ENCODE peak calls at places on chromosome 11, in eight cellular contexts. G is pancreas, L is upper lobe of right lung, Z is lower lobe of right lung, N is GM20000, P is astrocyte, M is kidney, Y is heart left ventricle. B is an unnamed sample.
A peak's percentile ranks its signal among the peaks of the same experiment; 100 is the strongest.

GRCh38 chr11:86383314-86383713 is 8.6 kb downstream of the CCDC81 start:
- DNase-seq in G (no peak), L (no peak), Z (no peak), N (no peak), P (no peak), M (no peak), Y (no peak), B (no peak)

GRCh38 chr11:65777241-65777640 is 3.5 kb downstream of the AP5B1 start:
- DNase-seq in G (no peak), L (peak; percentile 34), Z (no peak), N (no peak), P (no peak), M (no peak), Y (no peak), B (no peak)

GRCh38 chr11:110430267-110431211 is 791 bp downstream of the FDX1 start:
- DNase-seq in G (no peak), L (peak; percentile 82), Z (no peak), N (peak; percentile 53), P (peak; percentile 27), M (no peak), Y (peak; percentile 25), B (no peak)

GRCh38 chr11:72930011-72930410 is 115.8 kb downstream of the ATG16L2 start:
- DNase-seq in G (no peak), L (no peak), Z (no peak), N (no peak), P (peak; percentile 58), M (no peak), Y (no peak), B (no peak)

GRCh38 chr11:19359425-19360000 is 118.8 kb upstream of the E2F8 start:
- DNase-seq in G (no peak), L (no peak), Z (no peak), N (no peak), P (peak; percentile 36), M (no peak), Y (no peak), B (no peak)

GRCh38 chr11:112597290-112597689 is 336.6 kb upstream of the PLET1 start:
- DNase-seq in G (no peak), L (no peak), Z (no peak), N (no peak), P (no peak), M (no peak), Y (no peak), B (no peak)

GRCh38 chr11:86143429-86144030 is 74.6 kb upstream of the PICALM start:
- DNase-seq in G (no peak), L (no peak), Z (no peak), N (no peak), P (no peak), M (no peak), Y (peak; percentile 44), B (no peak)

GRCh38 chr11:93330446-93330984 is at the start of gene DEUP1:
- DNase-seq in G (peak; percentile 91), L (peak; percentile 81), Z (peak; percentile 66), N (peak; percentile 33), P (peak; percentile 1), M (peak; percentile 83), Y (peak; percentile 59), B (peak; percentile 83)

GRCh38 chr11:57638005-57638760 is 11.5 kb downstream of the YPEL4 start:
- DNase-seq in G (no peak), L (peak; percentile 80), Z (peak; percentile 72), N (peak; percentile 72), P (peak; percentile 76), M (peak; percentile 91), Y (peak; percentile 80), B (no peak)

GRCh38 chr11:125289419-125290088 is 125.0 kb downstream of the PKNOX2 start:
- DNase-seq in G (no peak), L (no peak), Z (no peak), N (no peak), P (no peak), M (peak; percentile 23), Y (no peak), B (no peak)

DNA sequence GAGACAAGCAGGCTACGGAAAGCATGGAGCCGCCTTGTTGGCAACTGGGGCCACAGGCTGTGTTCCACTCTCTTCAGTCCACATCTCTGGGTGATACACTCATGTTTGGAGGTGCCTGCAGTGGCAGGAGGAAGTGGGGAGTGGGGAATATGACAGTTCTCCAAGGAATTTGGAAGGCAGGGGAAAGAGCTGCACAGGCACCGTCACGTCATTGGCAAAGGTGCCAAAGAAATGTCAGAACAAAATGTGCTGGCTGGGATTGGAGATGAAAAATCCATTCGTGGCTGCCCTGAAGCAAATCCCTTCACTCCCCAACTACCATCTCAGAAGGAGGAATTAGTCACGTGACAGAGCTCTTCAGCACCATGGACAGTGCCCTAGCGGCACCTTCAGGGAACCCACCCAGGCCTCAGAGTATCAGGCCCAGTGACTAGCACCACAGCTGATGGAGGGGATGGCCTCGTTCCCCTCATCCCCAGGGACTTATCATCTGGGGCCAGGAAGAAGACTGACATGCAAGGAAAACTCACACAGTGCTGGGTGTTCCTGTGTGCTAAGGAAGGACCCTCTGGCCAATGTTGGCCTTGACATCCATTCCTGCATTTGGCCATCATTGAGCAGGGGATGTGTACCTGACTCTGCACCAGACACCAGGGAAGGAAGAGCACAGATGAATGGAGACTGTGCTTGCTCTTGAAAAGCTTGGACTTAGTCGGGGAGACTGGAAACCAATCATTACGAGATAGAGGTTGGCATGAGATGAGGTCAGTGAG is 48.5 kb upstream of the PRDM11 start:
- DNase-seq in G (peak; percentile 80), L (no peak), Z (no peak), N (no peak), P (peak; percentile 56), M (peak; percentile 56), Y (peak; percentile 69), B (no peak)
- TF ChIP-seq CTCF in G (no peak), L (no peak), Z (no peak), N (no peak), P (no peak), M (no peak), Y (no peak), B (no peak)

DNA sequence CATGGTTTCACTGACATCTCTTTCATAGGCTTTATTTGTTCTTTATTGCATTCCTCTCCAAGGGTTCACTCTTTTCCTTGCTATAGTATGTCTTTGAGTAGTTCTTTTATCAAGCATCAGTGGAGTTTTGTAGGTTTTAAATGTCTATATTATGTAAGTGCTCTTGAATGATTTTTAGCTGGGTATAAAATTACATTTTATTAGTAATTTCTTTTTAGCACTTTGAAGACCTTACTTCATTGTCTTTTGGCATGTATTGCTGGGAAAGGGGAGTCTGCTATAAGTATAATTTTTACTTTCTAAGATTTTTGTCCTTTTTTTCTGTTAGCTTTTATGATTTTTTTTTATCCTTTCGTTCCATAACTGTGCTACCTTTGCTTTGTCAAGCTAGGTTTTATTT is 25.5 kb upstream of the CAT start:
- DNase-seq in G (no peak), L (no peak), Z (no peak), N (no peak), P (no peak), M (no peak), Y (no peak), B (no peak)
- TF ChIP-seq CTCF in G (no peak), L (no peak), Z (no peak), N (no peak), P (no peak), M (no peak), Y (no peak), B (no peak)

GRCh38 chr11:78647986-78648875 is 73.6 kb upstream of the NARS2 start:
- DNase-seq in G (no peak), L (no peak), Z (no peak), N (no peak), P (no peak), M (no peak), Y (no peak), B (no peak)

GRCh38 chr11:78651923-78652602 is 77.4 kb upstream of the NARS2 start:
- DNase-seq in G (no peak), L (no peak), Z (no peak), N (no peak), P (no peak), M (no peak), Y (no peak), B (no peak)

GRCh38 chr11:78647266-78647915 is 72.7 kb upstream of the NARS2 start:
- DNase-seq in G (no peak), L (no peak), Z (no peak), N (no peak), P (no peak), M (no peak), Y (no peak), B (no peak)

GRCh38 chr11:78651136-78651775 is 76.6 kb upstream of the NARS2 start:
- DNase-seq in G (no peak), L (no peak), Z (no peak), N (no peak), P (no peak), M (no peak), Y (no peak), B (no peak)

DNA sequence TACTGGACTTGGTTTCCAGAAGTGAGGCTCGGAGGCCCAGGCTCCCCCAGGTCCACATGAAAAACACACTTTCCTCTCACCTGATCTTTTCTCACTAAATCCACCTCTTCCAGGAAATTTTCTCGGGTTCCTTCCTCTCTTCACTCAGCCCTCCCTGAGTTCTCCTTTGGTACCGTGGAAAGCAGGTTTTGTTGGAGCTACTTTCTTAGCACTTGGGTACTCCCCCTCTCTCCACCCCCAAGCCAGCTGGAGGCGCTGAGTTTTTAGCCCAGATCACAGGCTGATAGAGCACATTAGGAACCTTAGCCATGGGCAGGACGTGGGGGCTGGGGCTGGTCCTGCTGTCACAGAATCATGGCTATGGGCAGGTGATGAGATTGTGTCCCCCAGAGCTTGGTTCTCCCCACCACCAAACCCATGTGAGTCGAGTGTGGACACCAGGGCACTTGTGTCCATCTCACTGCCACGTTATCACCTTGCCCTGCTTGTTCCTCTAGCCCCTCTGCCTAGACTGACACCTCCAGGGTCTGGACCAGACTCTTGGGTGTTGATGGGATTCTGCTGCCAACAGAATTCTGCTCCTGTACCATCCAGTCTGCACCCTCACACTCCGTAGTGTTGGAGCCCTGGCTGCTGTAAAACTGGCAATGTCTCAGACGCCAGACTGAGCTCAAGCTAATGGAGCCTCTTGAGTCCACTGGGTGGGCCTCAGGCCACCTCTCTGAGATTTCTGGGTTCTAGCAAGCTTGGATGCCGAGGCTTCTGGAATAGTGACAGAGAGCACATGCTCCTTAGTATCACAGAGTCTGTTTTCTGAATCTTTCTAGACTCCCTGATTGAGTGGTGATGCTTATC is 74.9 kb upstream of the NARS2 start:
- DNase-seq in G (no peak), L (no peak), Z (no peak), N (no peak), P (no peak), M (no peak), Y (no peak), B (no peak)
- TF ChIP-seq CTCF in G (no peak), L (no peak), Z (no peak), N (no peak), P (no peak), M (no peak), Y (no peak), B (no peak)

DNA sequence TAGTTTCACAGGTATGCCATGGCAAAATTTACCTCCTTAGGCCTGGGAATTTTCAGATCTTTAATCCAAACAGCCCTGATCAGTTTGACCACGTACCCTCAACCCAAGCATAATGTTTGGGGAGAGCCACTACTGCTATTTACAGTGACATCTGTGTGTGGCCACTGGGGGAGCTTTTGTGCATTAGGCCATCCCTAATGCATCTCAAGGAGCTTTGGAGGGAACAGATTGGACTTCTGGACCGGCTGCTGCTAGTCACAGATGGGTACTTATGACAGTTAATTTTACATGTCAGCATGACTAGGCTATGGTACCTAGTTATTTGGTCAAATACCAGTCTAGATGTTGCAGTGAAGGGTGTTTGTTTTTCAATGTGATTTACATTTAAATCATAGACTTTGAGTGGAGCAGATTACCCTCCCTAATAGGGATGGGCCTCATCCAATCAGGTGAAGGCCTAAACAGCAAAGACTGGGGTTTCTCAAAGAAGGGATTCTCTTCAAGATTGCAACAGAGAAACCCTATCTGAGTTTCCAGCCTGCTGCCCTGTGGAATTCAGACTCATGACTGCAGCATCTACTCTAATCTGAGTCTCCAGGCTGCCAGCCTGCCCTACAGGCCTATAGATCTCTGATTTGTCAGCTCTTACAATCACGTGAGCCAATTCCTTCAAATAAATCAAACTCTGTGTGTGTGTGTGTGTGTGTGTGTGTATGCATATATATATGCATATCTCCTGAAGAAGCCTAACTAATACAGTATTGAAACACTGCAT is 37.9 kb upstream of the GALNT18 start:
- DNase-seq in G (no peak), L (no peak), Z (no peak), N (no peak), P (no peak), M (no peak), Y (no peak), B (no peak)
- TF ChIP-seq CTCF in G (no peak), L (peak; percentile 14), Z (peak; percentile 9), N (no peak), P (peak; percentile 12), M (no peak), Y (no peak), B (peak; percentile 46)